ENCODE peak calls at places on chromosomes 3 and 15, in four cellular contexts. One of them, this sample, is unnamed.

GRCh38 chr3:10527295-10528016 is 22.1 kb upstream of the ATP2B2 start:
- DNase-seq in amniotic epithelial cell: no peak
- DNase-seq in transverse colon: no peak
- DNase-seq in GOT3: no peak
- DNase-seq in this sample: peak

GRCh38 chr3:132984181-132984580 is 54.0 kb upstream of the TMEM108 start:
- DNase-seq in amniotic epithelial cell: no peak
- DNase-seq in transverse colon: no peak
- DNase-seq in GOT3: no peak
- DNase-seq in this sample: no peak

GRCh38 chr15:92979011-92979701 is 79.0 kb downstream of the CHD2 start:
- DNase-seq in amniotic epithelial cell: peak
- DNase-seq in transverse colon: no peak
- DNase-seq in GOT3: no peak
- DNase-seq in this sample: no peak

GRCh38 chr3:189530822-189531221 is 100.4 kb upstream of the TP63 start:
- DNase-seq in amniotic epithelial cell: peak
- DNase-seq in transverse colon: no peak
- DNase-seq in GOT3: no peak
- DNase-seq in this sample: no peak

GRCh38 chr15:47705601-47706000 is 11.7 kb upstream of the SEMA6D start:
- DNase-seq in amniotic epithelial cell: no peak
- DNase-seq in transverse colon: peak
- DNase-seq in GOT3: no peak
- DNase-seq in this sample: no peak

GRCh38 chr3:15120986-15121385 is 22.0 kb upstream of the RBSN start:
- DNase-seq in amniotic epithelial cell: no peak
- DNase-seq in transverse colon: no peak
- DNase-seq in GOT3: no peak
- DNase-seq in this sample: no peak

GRCh38 chr3:24682141-24682547 is 187.5 kb upstream of the THRB start:
- DNase-seq in amniotic epithelial cell: peak
- DNase-seq in transverse colon: no peak
- DNase-seq in GOT3: no peak
- DNase-seq in this sample: no peak

GRCh38 chr3:118337649-118338048 is 697.0 kb downstream of the IGSF11 start:
- DNase-seq in amniotic epithelial cell: no peak
- DNase-seq in transverse colon: no peak
- DNase-seq in GOT3: no peak
- DNase-seq in this sample: no peak

GRCh38 chr3:143442761-143443477 is 323.3 kb downstream of the CHST2 start:
- DNase-seq in amniotic epithelial cell: no peak
- DNase-seq in transverse colon: no peak
- DNase-seq in GOT3: no peak
- DNase-seq in this sample: no peak

GRCh38 chr3:71438004-71438685 is 145.4 kb downstream of the FOXP1 start:
- DNase-seq in amniotic epithelial cell: no peak
- DNase-seq in transverse colon: no peak
- DNase-seq in GOT3: no peak
- DNase-seq in this sample: no peak

GRCh38 chr15:26179906-26180305 is 316.8 kb upstream of the ATP10A start:
- DNase-seq in amniotic epithelial cell: no peak
- DNase-seq in transverse colon: no peak
- DNase-seq in GOT3: no peak
- DNase-seq in this sample: no peak

GRCh38 chr3:69370156-69370944 is 15.5 kb downstream of the FRMD4B start:
- DNase-seq in amniotic epithelial cell: no peak
- DNase-seq in transverse colon: peak
- DNase-seq in GOT3: no peak
- DNase-seq in this sample: peak

GRCh38 chr3:65439641-65440040 is 599.1 kb downstream of the MAGI1 start:
- DNase-seq in amniotic epithelial cell: peak
- DNase-seq in transverse colon: peak
- DNase-seq in GOT3: no peak
- DNase-seq in this sample: peak

GRCh38 chr3:168071535-168071934 is 24.2 kb downstream of the GOLIM4 start:
- DNase-seq in amniotic epithelial cell: peak
- DNase-seq in transverse colon: no peak
- DNase-seq in GOT3: no peak
- DNase-seq in this sample: no peak

GRCh38 chr3:52136513-52136912 is 17.7 kb downstream of the POC1A start:
- DNase-seq in amniotic epithelial cell: no peak
- DNase-seq in transverse colon: no peak
- DNase-seq in GOT3: no peak
- DNase-seq in this sample: peak

GRCh38 chr3:129276385-129276784 is 2.3 kb upstream of the HMCES start:
- DNase-seq in amniotic epithelial cell: no peak
- DNase-seq in transverse colon: peak
- DNase-seq in GOT3: no peak
- DNase-seq in this sample: no peak

GRCh38 chr3:176595307-176595706 is 602.0 kb downstream of the TBL1XR1 start:
- DNase-seq in amniotic epithelial cell: peak
- DNase-seq in transverse colon: no peak
- DNase-seq in GOT3: no peak
- DNase-seq in this sample: no peak

GRCh38 chr15:62112616-62113593 is 46.1 kb downstream of the C2CD4A start:
- DNase-seq in amniotic epithelial cell: peak
- DNase-seq in transverse colon: peak
- DNase-seq in GOT3: no peak
- DNase-seq in this sample: peak

GRCh38 chr3:179956416-179956830 is 80.3 kb downstream of the PEX5L start:
- DNase-seq in amniotic epithelial cell: no peak
- DNase-seq in transverse colon: no peak
- DNase-seq in GOT3: no peak
- DNase-seq in this sample: no peak

GRCh38 chr3:138199847-138200246 is 12.7 kb downstream of the ARMC8 start:
- DNase-seq in amniotic epithelial cell: no peak
- DNase-seq in transverse colon: no peak
- DNase-seq in GOT3: no peak
- DNase-seq in this sample: no peak

GRCh38 chr3:193780371-193780770 is 187.4 kb downstream of the OPA1 start:
- DNase-seq in amniotic epithelial cell: no peak
- DNase-seq in transverse colon: no peak
- DNase-seq in GOT3: no peak
- DNase-seq in this sample: no peak

GRCh38 chr15:92453611-92454010 is 59.9 kb downstream of the ST8SIA2 start:
- DNase-seq in amniotic epithelial cell: no peak
- DNase-seq in transverse colon: no peak
- DNase-seq in GOT3: no peak
- DNase-seq in this sample: no peak

GRCh38 chr15:57541805-57542504 is 49.7 kb upstream of the MYZAP start:
- DNase-seq in amniotic epithelial cell: peak
- DNase-seq in transverse colon: peak
- DNase-seq in GOT3: peak
- DNase-seq in this sample: peak

GRCh38 chr15:67641453-67641852 is 99.0 kb downstream of the MAP2K5 start:
- DNase-seq in amniotic epithelial cell: no peak
- DNase-seq in transverse colon: no peak
- DNase-seq in GOT3: no peak
- DNase-seq in this sample: no peak

GRCh38 chr3:39383190-39383912 is at the start of gene SLC25A38:
- DNase-seq in amniotic epithelial cell: peak
- DNase-seq in transverse colon: peak
- DNase-seq in GOT3: no peak
- DNase-seq in this sample: peak

GRCh38 chr3:63278171-63278999 is at the start of gene SYNPR:
- DNase-seq in amniotic epithelial cell: no peak
- DNase-seq in transverse colon: no peak
- DNase-seq in GOT3: no peak
- DNase-seq in this sample: no peak

GRCh38 chr15:35912196-35912595 is 366.2 kb upstream of the DPH6 start:
- DNase-seq in amniotic epithelial cell: peak
- DNase-seq in transverse colon: no peak
- DNase-seq in GOT3: no peak
- DNase-seq in this sample: no peak

GRCh38 chr3:104556372-104557078 is 810.2 kb upstream of the ALCAM start:
- DNase-seq in amniotic epithelial cell: peak
- DNase-seq in transverse colon: no peak
- DNase-seq in GOT3: no peak
- DNase-seq in this sample: no peak

GRCh38 chr3:187967982-187968381 is 186.0 kb upstream of the LPP start:
- DNase-seq in amniotic epithelial cell: peak
- DNase-seq in transverse colon: no peak
- DNase-seq in GOT3: no peak
- DNase-seq in this sample: no peak

GRCh38 chr15:53976844-53977392 is 1.3 kb upstream of the UNC13C start:
- DNase-seq in amniotic epithelial cell: no peak
- DNase-seq in transverse colon: no peak
- DNase-seq in GOT3: no peak
- DNase-seq in this sample: no peak

GRCh38 chr3:184496933-184497332 is 64.7 kb upstream of the EPHB3 start:
- DNase-seq in amniotic epithelial cell: no peak
- DNase-seq in transverse colon: no peak
- DNase-seq in GOT3: no peak
- DNase-seq in this sample: no peak

GRCh38 chr15:60827492-60827891 is 348.6 kb upstream of the ICE2 start:
- DNase-seq in amniotic epithelial cell: no peak
- DNase-seq in transverse colon: no peak
- DNase-seq in GOT3: no peak
- DNase-seq in this sample: no peak

GRCh38 chr3:135995766-135996165 is 30.2 kb downstream of the PPP2R3A start:
- DNase-seq in amniotic epithelial cell: no peak
- DNase-seq in transverse colon: no peak
- DNase-seq in GOT3: no peak
- DNase-seq in this sample: no peak

GRCh38 chr15:48667701-48668100 is 22.2 kb upstream of the FBN1 start:
- DNase-seq in amniotic epithelial cell: peak
- DNase-seq in transverse colon: no peak
- DNase-seq in GOT3: no peak
- DNase-seq in this sample: no peak

GRCh38 chr15:63236272-63236671 is 41.1 kb upstream of the APH1B start:
- DNase-seq in amniotic epithelial cell: peak
- DNase-seq in transverse colon: no peak
- DNase-seq in GOT3: no peak
- DNase-seq in this sample: no peak

GRCh38 chr15:76904461-76905012 is 603 bp downstream of the SCAPER start:
- DNase-seq in amniotic epithelial cell: peak
- DNase-seq in transverse colon: peak
- DNase-seq in GOT3: no peak
- DNase-seq in this sample: peak

GRCh38 chr3:133799794-133800585 is 5.6 kb upstream of the SRPRB start:
- DNase-seq in amniotic epithelial cell: peak
- DNase-seq in transverse colon: no peak
- DNase-seq in GOT3: no peak
- DNase-seq in this sample: no peak